ENCODE peak calls at places on chromosomes 1 and 21, in six cellular contexts. One of them, this sample, is unnamed.

GRCh38 chr21:33029512-33029921 is 3.8 kb downstream of the OLIG2 start:
- DNase-seq in neural crest cell: no peak
- DNase-seq in tibial artery: no peak
- DNase-seq in activated CD8-positive, alpha-beta T cell treated with anti-CD3 and anti-CD28 coated beads for 36 hours: no peak
- DNase-seq in MCF 10A: no peak
- DNase-seq in AG09319: no peak
- DNase-seq in this sample: no peak

GRCh38 chr21:36713746-36714145 is 14.8 kb downstream of the SIM2 start:
- DNase-seq in neural crest cell: no peak
- DNase-seq in tibial artery: no peak
- DNase-seq in activated CD8-positive, alpha-beta T cell treated with anti-CD3 and anti-CD28 coated beads for 36 hours: no peak
- DNase-seq in MCF 10A: peak; percentile 14
- DNase-seq in AG09319: no peak
- DNase-seq in this sample: no peak

GRCh38 chr1:156684227-156684782 is 7.1 kb upstream of the NES start:
- DNase-seq in neural crest cell: no peak
- DNase-seq in tibial artery: no peak
- DNase-seq in activated CD8-positive, alpha-beta T cell treated with anti-CD3 and anti-CD28 coated beads for 36 hours: peak; percentile 65
- DNase-seq in MCF 10A: peak; percentile 94
- DNase-seq in AG09319: no peak
- DNase-seq in this sample: no peak

GRCh38 chr1:241834733-241835377 is 13.1 kb upstream of the EXO1 start:
- DNase-seq in neural crest cell: no peak
- DNase-seq in tibial artery: no peak
- DNase-seq in activated CD8-positive, alpha-beta T cell treated with anti-CD3 and anti-CD28 coated beads for 36 hours: no peak
- DNase-seq in MCF 10A: peak; percentile 75
- DNase-seq in AG09319: peak; percentile 40
- DNase-seq in this sample: no peak

GRCh38 chr1:119971710-119972570 is 75.6 kb upstream of the ADAM30 start:
- DNase-seq in neural crest cell: no peak
- DNase-seq in tibial artery: no peak
- DNase-seq in activated CD8-positive, alpha-beta T cell treated with anti-CD3 and anti-CD28 coated beads for 36 hours: no peak
- DNase-seq in MCF 10A: no peak
- DNase-seq in AG09319: no peak
- DNase-seq in this sample: no peak

GRCh38 chr1:59455206-59455605 is 158.3 kb downstream of the FGGY start:
- DNase-seq in neural crest cell: no peak
- DNase-seq in tibial artery: no peak
- DNase-seq in activated CD8-positive, alpha-beta T cell treated with anti-CD3 and anti-CD28 coated beads for 36 hours: no peak
- DNase-seq in MCF 10A: peak; percentile 20
- DNase-seq in AG09319: no peak
- DNase-seq in this sample: no peak

GRCh38 chr1:20666804-20667203 is 5.6 kb upstream of the DDOST start:
- DNase-seq in neural crest cell: no peak
- DNase-seq in tibial artery: no peak
- DNase-seq in activated CD8-positive, alpha-beta T cell treated with anti-CD3 and anti-CD28 coated beads for 36 hours: peak; percentile 61
- DNase-seq in MCF 10A: peak; percentile 10
- DNase-seq in AG09319: no peak
- DNase-seq in this sample: no peak

GRCh38 chr21:44654576-44654950 is at the start of gene KRTAP12-4:
- DNase-seq in neural crest cell: no peak
- DNase-seq in tibial artery: no peak
- DNase-seq in activated CD8-positive, alpha-beta T cell treated with anti-CD3 and anti-CD28 coated beads for 36 hours: peak; percentile 15
- DNase-seq in MCF 10A: no peak
- DNase-seq in AG09319: no peak
- DNase-seq in this sample: no peak

GRCh38 chr1:55053265-55053954 is 14.1 kb downstream of the PCSK9 start:
- DNase-seq in neural crest cell: no peak
- DNase-seq in tibial artery: no peak
- DNase-seq in activated CD8-positive, alpha-beta T cell treated with anti-CD3 and anti-CD28 coated beads for 36 hours: no peak
- DNase-seq in MCF 10A: no peak
- DNase-seq in AG09319: no peak
- DNase-seq in this sample: no peak

GRCh38 chr1:74468982-74469603 is 43.3 kb downstream of the LRRC53 start:
- DNase-seq in neural crest cell: no peak
- DNase-seq in tibial artery: no peak
- DNase-seq in activated CD8-positive, alpha-beta T cell treated with anti-CD3 and anti-CD28 coated beads for 36 hours: no peak
- DNase-seq in MCF 10A: peak; percentile 59
- DNase-seq in AG09319: peak; percentile 7
- DNase-seq in this sample: peak; percentile 32
- TF ChIP-seq CTCF in neural crest cell: peak; percentile 85
- TF ChIP-seq CTCF in tibial artery: peak; percentile 49
- TF ChIP-seq CTCF in activated CD8-positive, alpha-beta T cell treated with anti-CD3 and anti-CD28 coated beads for 36 hours: no peak
- TF ChIP-seq CTCF in MCF 10A: peak; percentile 67
- TF ChIP-seq CTCF in AG09319: peak; percentile 57
- TF ChIP-seq CTCF in this sample: peak; percentile 40

GRCh38 chr1:108570128-108570527 is 10.2 kb downstream of the EEIG2 start:
- DNase-seq in neural crest cell: no peak
- DNase-seq in tibial artery: no peak
- DNase-seq in activated CD8-positive, alpha-beta T cell treated with anti-CD3 and anti-CD28 coated beads for 36 hours: peak; percentile 47
- DNase-seq in MCF 10A: peak; percentile 42
- DNase-seq in AG09319: no peak
- DNase-seq in this sample: peak; percentile 38
- TF ChIP-seq CTCF in neural crest cell: peak; percentile 46
- TF ChIP-seq CTCF in tibial artery: no peak
- TF ChIP-seq CTCF in activated CD8-positive, alpha-beta T cell treated with anti-CD3 and anti-CD28 coated beads for 36 hours: peak; percentile 62
- TF ChIP-seq CTCF in MCF 10A: peak; percentile 34
- TF ChIP-seq CTCF in AG09319: peak; percentile 19
- TF ChIP-seq CTCF in this sample: peak; percentile 40

GRCh38 chr1:44929556-44929955 is 56.8 kb downstream of the EIF2B3 start:
- DNase-seq in neural crest cell: no peak
- DNase-seq in tibial artery: no peak
- DNase-seq in activated CD8-positive, alpha-beta T cell treated with anti-CD3 and anti-CD28 coated beads for 36 hours: no peak
- DNase-seq in MCF 10A: no peak
- DNase-seq in AG09319: no peak
- DNase-seq in this sample: no peak

GRCh38 chr1:44926311-44926781 is 60.0 kb downstream of the EIF2B3 start:
- DNase-seq in neural crest cell: no peak
- DNase-seq in tibial artery: no peak
- DNase-seq in activated CD8-positive, alpha-beta T cell treated with anti-CD3 and anti-CD28 coated beads for 36 hours: no peak
- DNase-seq in MCF 10A: no peak
- DNase-seq in AG09319: peak; percentile 56
- DNase-seq in this sample: no peak

GRCh38 chr1:44919387-44919786 is 67.0 kb downstream of the EIF2B3 start:
- DNase-seq in neural crest cell: no peak
- DNase-seq in tibial artery: no peak
- DNase-seq in activated CD8-positive, alpha-beta T cell treated with anti-CD3 and anti-CD28 coated beads for 36 hours: no peak
- DNase-seq in MCF 10A: no peak
- DNase-seq in AG09319: no peak
- DNase-seq in this sample: no peak

GRCh38 chr1:44924835-44925464 is 61.4 kb downstream of the EIF2B3 start:
- DNase-seq in neural crest cell: no peak
- DNase-seq in tibial artery: no peak
- DNase-seq in activated CD8-positive, alpha-beta T cell treated with anti-CD3 and anti-CD28 coated beads for 36 hours: peak; percentile 36
- DNase-seq in MCF 10A: peak; percentile 70
- DNase-seq in AG09319: no peak
- DNase-seq in this sample: no peak
- TF ChIP-seq CTCF in neural crest cell: peak; percentile 48
- TF ChIP-seq CTCF in tibial artery: peak; percentile 27
- TF ChIP-seq CTCF in activated CD8-positive, alpha-beta T cell treated with anti-CD3 and anti-CD28 coated beads for 36 hours: peak; percentile 36
- TF ChIP-seq CTCF in MCF 10A: peak; percentile 27
- TF ChIP-seq CTCF in AG09319: peak; percentile 26
- TF ChIP-seq CTCF in this sample: peak; percentile 49

GRCh38 chr1:15523922-15524282 is at the start of gene CASP9:
- DNase-seq in neural crest cell: no peak
- DNase-seq in tibial artery: no peak
- DNase-seq in activated CD8-positive, alpha-beta T cell treated with anti-CD3 and anti-CD28 coated beads for 36 hours: no peak
- DNase-seq in MCF 10A: no peak
- DNase-seq in AG09319: no peak
- DNase-seq in this sample: no peak
- TF ChIP-seq CTCF in neural crest cell: no peak
- TF ChIP-seq CTCF in tibial artery: no peak
- TF ChIP-seq CTCF in activated CD8-positive, alpha-beta T cell treated with anti-CD3 and anti-CD28 coated beads for 36 hours: no peak
- TF ChIP-seq CTCF in MCF 10A: no peak
- TF ChIP-seq CTCF in AG09319: no peak
- TF ChIP-seq CTCF in this sample: no peak

DNA sequence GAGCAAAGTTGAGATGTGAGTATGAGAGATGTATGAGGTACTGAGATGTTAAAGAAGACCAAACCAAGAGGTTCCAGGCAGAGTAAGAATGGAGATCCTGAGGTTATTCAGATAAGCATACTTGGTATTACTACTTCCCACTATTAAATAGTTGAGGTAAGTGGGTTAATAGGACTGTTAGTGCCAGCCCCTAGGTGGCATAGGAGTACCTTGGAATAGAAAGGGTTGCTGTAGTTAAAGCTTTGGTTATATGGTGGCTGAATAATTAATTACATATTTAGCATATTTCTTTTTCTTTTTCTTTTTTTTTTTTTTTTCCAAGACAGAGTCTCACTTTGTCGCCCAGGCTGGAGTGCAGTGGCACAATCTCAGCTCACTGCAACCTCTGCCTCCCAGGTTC is 397.9 kb upstream of the TMPRSS15 start:
- DNase-seq in neural crest cell: no peak
- DNase-seq in tibial artery: no peak
- DNase-seq in activated CD8-positive, alpha-beta T cell treated with anti-CD3 and anti-CD28 coated beads for 36 hours: no peak
- DNase-seq in MCF 10A: peak; percentile 42
- DNase-seq in AG09319: no peak
- DNase-seq in this sample: no peak
- TF ChIP-seq CTCF in neural crest cell: peak; percentile 42
- TF ChIP-seq CTCF in tibial artery: no peak
- TF ChIP-seq CTCF in activated CD8-positive, alpha-beta T cell treated with anti-CD3 and anti-CD28 coated beads for 36 hours: no peak
- TF ChIP-seq CTCF in MCF 10A: peak; percentile 51
- TF ChIP-seq CTCF in AG09319: no peak
- TF ChIP-seq CTCF in this sample: no peak

GRCh38 chr1:9615316-9616063 is 26.8 kb downstream of the TMEM201 start:
- DNase-seq in neural crest cell: peak; percentile 35
- DNase-seq in tibial artery: peak; percentile 41
- DNase-seq in activated CD8-positive, alpha-beta T cell treated with anti-CD3 and anti-CD28 coated beads for 36 hours: peak; percentile 71
- DNase-seq in MCF 10A: peak; percentile 60
- DNase-seq in AG09319: no peak
- DNase-seq in this sample: peak; percentile 87
- TF ChIP-seq CTCF in neural crest cell: peak; percentile 60
- TF ChIP-seq CTCF in tibial artery: peak; percentile 21
- TF ChIP-seq CTCF in activated CD8-positive, alpha-beta T cell treated with anti-CD3 and anti-CD28 coated beads for 36 hours: peak; percentile 70
- TF ChIP-seq CTCF in MCF 10A: peak; percentile 57
- TF ChIP-seq CTCF in AG09319: peak; percentile 61
- TF ChIP-seq CTCF in this sample: peak; percentile 86

GRCh38 chr1:88079036-88079435 is 605.0 kb upstream of the PKN2 start:
- DNase-seq in neural crest cell: peak; percentile 16
- DNase-seq in tibial artery: no peak
- DNase-seq in activated CD8-positive, alpha-beta T cell treated with anti-CD3 and anti-CD28 coated beads for 36 hours: no peak
- DNase-seq in MCF 10A: peak; percentile 27
- DNase-seq in AG09319: no peak
- DNase-seq in this sample: no peak
- TF ChIP-seq CTCF in neural crest cell: peak; percentile 66
- TF ChIP-seq CTCF in tibial artery: peak; percentile 14
- TF ChIP-seq CTCF in activated CD8-positive, alpha-beta T cell treated with anti-CD3 and anti-CD28 coated beads for 36 hours: no peak
- TF ChIP-seq CTCF in MCF 10A: no peak
- TF ChIP-seq CTCF in AG09319: peak; percentile 30
- TF ChIP-seq CTCF in this sample: no peak

DNA sequence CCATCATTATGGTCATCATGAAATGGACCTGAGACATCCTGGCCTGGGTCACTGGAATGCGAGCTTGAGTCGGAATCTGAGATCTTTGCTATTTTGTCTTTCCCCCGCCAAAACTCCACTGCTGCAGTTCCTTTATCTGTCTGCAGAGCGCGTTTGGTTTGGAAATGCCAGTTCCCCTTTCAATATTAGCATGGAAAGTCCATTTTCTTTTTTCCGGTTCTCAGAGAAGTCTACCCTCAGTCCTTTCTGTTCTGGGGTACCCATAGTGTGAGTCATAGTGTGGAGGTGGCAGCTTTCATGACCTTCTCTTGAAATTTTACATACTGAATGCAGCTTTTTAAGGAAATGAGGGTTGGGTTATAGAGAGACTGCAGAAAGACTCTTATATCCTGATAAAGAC is 14.6 kb downstream of the CACNA1E start:
- DNase-seq in neural crest cell: no peak
- DNase-seq in tibial artery: no peak
- DNase-seq in activated CD8-positive, alpha-beta T cell treated with anti-CD3 and anti-CD28 coated beads for 36 hours: no peak
- DNase-seq in MCF 10A: no peak
- DNase-seq in AG09319: no peak
- DNase-seq in this sample: no peak
- TF ChIP-seq CTCF in neural crest cell: no peak
- TF ChIP-seq CTCF in tibial artery: no peak
- TF ChIP-seq CTCF in activated CD8-positive, alpha-beta T cell treated with anti-CD3 and anti-CD28 coated beads for 36 hours: no peak
- TF ChIP-seq CTCF in MCF 10A: no peak
- TF ChIP-seq CTCF in AG09319: no peak
- TF ChIP-seq CTCF in this sample: peak; percentile 9

DNA sequence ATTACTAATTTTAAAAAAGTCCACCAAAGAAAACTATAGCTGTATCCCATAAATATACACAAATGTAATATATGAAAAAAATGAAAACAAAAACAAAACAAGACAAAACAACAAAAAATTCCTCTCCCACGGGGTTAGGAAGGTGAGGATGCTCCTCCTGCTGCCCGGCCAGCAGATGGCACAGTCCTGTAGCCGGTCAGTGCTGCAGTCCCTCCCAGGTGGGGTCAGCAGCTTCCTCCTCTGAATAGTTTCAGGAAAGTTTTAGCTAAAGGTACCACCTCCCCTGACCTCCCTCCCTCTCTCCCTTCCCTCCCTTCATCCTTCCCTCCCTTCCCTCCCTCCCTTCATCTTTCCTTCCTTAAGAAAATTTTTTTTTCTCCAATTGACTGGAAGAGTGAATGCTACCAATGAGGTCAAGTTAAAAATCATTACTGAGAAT is 67.8 kb upstream of the BCL10 start:
- DNase-seq in neural crest cell: no peak
- DNase-seq in tibial artery: no peak
- DNase-seq in activated CD8-positive, alpha-beta T cell treated with anti-CD3 and anti-CD28 coated beads for 36 hours: no peak
- DNase-seq in MCF 10A: peak; percentile 45
- DNase-seq in AG09319: no peak
- DNase-seq in this sample: no peak
- TF ChIP-seq CTCF in neural crest cell: peak; percentile 65
- TF ChIP-seq CTCF in tibial artery: no peak
- TF ChIP-seq CTCF in activated CD8-positive, alpha-beta T cell treated with anti-CD3 and anti-CD28 coated beads for 36 hours: no peak
- TF ChIP-seq CTCF in MCF 10A: peak; percentile 56
- TF ChIP-seq CTCF in AG09319: peak; percentile 71
- TF ChIP-seq CTCF in this sample: peak; percentile 21